ENCODE peak calls at places on chromosomes 6 and 20, in seven cellular contexts. I is T-helper 1 cell, M is GM20000, H is GOT3, U is iris pigment epithelial cell, Z is NCI-H2081, N is RWPE1. B is an unnamed sample.

GRCh38 chr6:136318676-136319075 is 29.0 kb upstream of the BCLAF1 start:
- DNase-seq in H (no peak), M (no peak), N (no peak), Z (no peak), I (no peak), U (no peak), B (no peak)

GRCh38 chr6:128494440-128494839 is 26.0 kb downstream of the PTPRK start:
- DNase-seq in N (no peak), Z (no peak), U (no peak), H (no peak), I (no peak), M (no peak), B (no peak)

GRCh38 chr6:31385041-31385440 is 18.4 kb upstream of the MICA start:
- DNase-seq in U (no peak), I (no peak), N (no peak), Z (no peak), M (no peak), H (no peak), B (no peak)

GRCh38 chr20:23658336-23658735 is 20.6 kb upstream of the CST3 start:
- DNase-seq in H (no peak), M (no peak), U (no peak), Z (no peak), N (no peak), I (no peak), B (no peak)

GRCh38 chr6:158819213-158819976 is at the start of gene EZR:
- DNase-seq in Z (peak; percentile 76), I (peak; percentile 77), U (peak; percentile 65), H (no peak), M (peak; percentile 97), N (peak; percentile 82), B (peak; percentile 81)

GRCh38 chr6:16819752-16820151 is 58.5 kb upstream of the ATXN1 start:
- DNase-seq in N (no peak), H (no peak), U (no peak), Z (no peak), I (no peak), M (no peak), B (no peak)

GRCh38 chr6:54920628-54921027 is 74.1 kb downstream of the FAM83B start:
- DNase-seq in Z (no peak), N (no peak), H (no peak), M (no peak), U (peak; percentile 52), I (no peak), B (no peak)

GRCh38 chr6:26576929-26577719 is 19.6 kb upstream of the ABT1 start:
- DNase-seq in N (no peak), U (peak; percentile 87), M (no peak), H (no peak), I (peak; percentile 56), Z (peak; percentile 6), B (peak; percentile 35)

GRCh38 chr6:25369450-25370086 is 90.4 kb downstream of the CARMIL1 start:
- DNase-seq in I (no peak), H (no peak), M (peak; percentile 11), N (no peak), Z (peak; percentile 95), U (no peak), B (no peak)

GRCh38 chr6:10747251-10747972 is at the start of gene TMEM14B:
- DNase-seq in I (peak; percentile 99), M (peak; percentile 97), N (peak; percentile 98), Z (peak; percentile 97), U (peak; percentile 93), H (peak; percentile 93), B (peak; percentile 97)

GRCh38 chr6:32132110-32132509 is 2.0 kb upstream of the FKBPL start:
- DNase-seq in I (no peak), H (no peak), M (no peak), U (no peak), N (no peak), Z (no peak), B (no peak)

GRCh38 chr20:34583524-34583923 is 25.0 kb downstream of the MAP1LC3A start:
- DNase-seq in M (no peak), N (no peak), I (no peak), U (no peak), Z (no peak), H (no peak), B (no peak)

GRCh38 chr20:17616480-17617211 is 46.8 kb downstream of the DSTN start:
- DNase-seq in Z (no peak), U (no peak), H (no peak), N (no peak), M (no peak), I (no peak), B (no peak)

GRCh38 chr6:33551538-33551937 is 28.5 kb downstream of the BAK1 start:
- DNase-seq in U (no peak), N (no peak), I (no peak), Z (no peak), M (no peak), H (no peak), B (no peak)

GRCh38 chr6:46756469-46757205 is 9.9 kb downstream of the ANKRD66 start:
- DNase-seq in Z (no peak), H (no peak), I (no peak), M (no peak), N (peak; percentile 4), U (no peak), B (no peak)

GRCh38 chr6:23267651-23268050 is 698.3 kb downstream of the HDGFL1 start:
- DNase-seq in U (no peak), Z (no peak), H (no peak), I (no peak), N (no peak), M (no peak), B (no peak)

GRCh38 chr6:24440897-24441598 is 38.3 kb downstream of the MRS2 start:
- DNase-seq in I (no peak), N (no peak), U (peak; percentile 7), H (no peak), Z (no peak), M (no peak), B (no peak)

B was measured in T-helper 22 cell.